ENCODE peak calls at places on chromosomes 3 and 15, in six cellular contexts. One of them, this sample, is unnamed.
A peak's percentile ranks its signal among the peaks of the same experiment; 100 is the strongest.

GRCh38 chr3:140771030-140771677 is 93.3 kb downstream of the TRIM42 start:
- DNase-seq in effector memory CD4-positive, alpha-beta T cell: no peak
- DNase-seq in B cell: no peak
- DNase-seq in Calu3: no peak
- DNase-seq in stimulated activated effector memory CD8-positive, alpha-beta T cell treated with anti-CD3 and anti-CD28 coated beads, Interleukin-12 subunit alpha, Interleukin-12 subunit beta, amount 100 ng/mL, for 72 hours: no peak
- DNase-seq in left colon: no peak
- DNase-seq in this sample: no peak

GRCh38 chr15:58057559-58057958 is 8.0 kb downstream of the ALDH1A2 start:
- DNase-seq in effector memory CD4-positive, alpha-beta T cell: no peak
- DNase-seq in B cell: no peak
- DNase-seq in Calu3: peak; percentile 36
- DNase-seq in stimulated activated effector memory CD8-positive, alpha-beta T cell treated with anti-CD3 and anti-CD28 coated beads, Interleukin-12 subunit alpha, Interleukin-12 subunit beta, amount 100 ng/mL, for 72 hours: no peak
- DNase-seq in left colon: no peak
- DNase-seq in this sample: no peak

GRCh38 chr3:192170031-192170430 is 557.3 kb downstream of the FGF12 start:
- DNase-seq in effector memory CD4-positive, alpha-beta T cell: no peak
- DNase-seq in B cell: no peak
- DNase-seq in Calu3: no peak
- DNase-seq in stimulated activated effector memory CD8-positive, alpha-beta T cell treated with anti-CD3 and anti-CD28 coated beads, Interleukin-12 subunit alpha, Interleukin-12 subunit beta, amount 100 ng/mL, for 72 hours: no peak
- DNase-seq in left colon: no peak
- DNase-seq in this sample: no peak

GRCh38 chr3:139944256-139944910 is 9.4 kb downstream of the CLSTN2 start:
- DNase-seq in effector memory CD4-positive, alpha-beta T cell: no peak
- DNase-seq in B cell: no peak
- DNase-seq in Calu3: no peak
- DNase-seq in stimulated activated effector memory CD8-positive, alpha-beta T cell treated with anti-CD3 and anti-CD28 coated beads, Interleukin-12 subunit alpha, Interleukin-12 subunit beta, amount 100 ng/mL, for 72 hours: no peak
- DNase-seq in left colon: no peak
- DNase-seq in this sample: no peak

GRCh38 chr3:62653806-62654205 is 221.4 kb downstream of the CADPS start:
- DNase-seq in effector memory CD4-positive, alpha-beta T cell: no peak
- DNase-seq in B cell: no peak
- DNase-seq in Calu3: no peak
- DNase-seq in stimulated activated effector memory CD8-positive, alpha-beta T cell treated with anti-CD3 and anti-CD28 coated beads, Interleukin-12 subunit alpha, Interleukin-12 subunit beta, amount 100 ng/mL, for 72 hours: no peak
- DNase-seq in left colon: no peak
- DNase-seq in this sample: no peak

GRCh38 chr3:42019144-42019952 is 57.4 kb upstream of the ULK4 start:
- DNase-seq in effector memory CD4-positive, alpha-beta T cell: no peak
- DNase-seq in B cell: no peak
- DNase-seq in Calu3: no peak
- DNase-seq in stimulated activated effector memory CD8-positive, alpha-beta T cell treated with anti-CD3 and anti-CD28 coated beads, Interleukin-12 subunit alpha, Interleukin-12 subunit beta, amount 100 ng/mL, for 72 hours: no peak
- DNase-seq in left colon: peak; percentile 38
- DNase-seq in this sample: no peak

GRCh38 chr3:37981348-37981664 is 9.3 kb upstream of the VILL start:
- DNase-seq in effector memory CD4-positive, alpha-beta T cell: no peak
- DNase-seq in B cell: no peak
- DNase-seq in Calu3: peak; percentile 61
- DNase-seq in stimulated activated effector memory CD8-positive, alpha-beta T cell treated with anti-CD3 and anti-CD28 coated beads, Interleukin-12 subunit alpha, Interleukin-12 subunit beta, amount 100 ng/mL, for 72 hours: no peak
- DNase-seq in left colon: peak; percentile 2
- DNase-seq in this sample: no peak

GRCh38 chr15:69244798-69245197 is 53.9 kb upstream of the PAQR5 start:
- DNase-seq in effector memory CD4-positive, alpha-beta T cell: no peak
- DNase-seq in B cell: no peak
- DNase-seq in Calu3: no peak
- DNase-seq in stimulated activated effector memory CD8-positive, alpha-beta T cell treated with anti-CD3 and anti-CD28 coated beads, Interleukin-12 subunit alpha, Interleukin-12 subunit beta, amount 100 ng/mL, for 72 hours: no peak
- DNase-seq in left colon: no peak
- DNase-seq in this sample: no peak

GRCh38 chr3:56591256-56591655 is 34.3 kb downstream of the CCDC66 start:
- DNase-seq in effector memory CD4-positive, alpha-beta T cell: no peak
- DNase-seq in B cell: no peak
- DNase-seq in Calu3: no peak
- DNase-seq in stimulated activated effector memory CD8-positive, alpha-beta T cell treated with anti-CD3 and anti-CD28 coated beads, Interleukin-12 subunit alpha, Interleukin-12 subunit beta, amount 100 ng/mL, for 72 hours: no peak
- DNase-seq in left colon: no peak
- DNase-seq in this sample: no peak

GRCh38 chr3:71395470-71395869 is 188.1 kb downstream of the FOXP1 start:
- DNase-seq in effector memory CD4-positive, alpha-beta T cell: no peak
- DNase-seq in B cell: no peak
- DNase-seq in Calu3: no peak
- DNase-seq in stimulated activated effector memory CD8-positive, alpha-beta T cell treated with anti-CD3 and anti-CD28 coated beads, Interleukin-12 subunit alpha, Interleukin-12 subunit beta, amount 100 ng/mL, for 72 hours: no peak
- DNase-seq in left colon: no peak
- DNase-seq in this sample: no peak

GRCh38 chr15:52790166-52790708 is at the start of gene ONECUT1:
- DNase-seq in effector memory CD4-positive, alpha-beta T cell: peak; percentile 18
- DNase-seq in B cell: no peak
- DNase-seq in Calu3: peak; percentile 73
- DNase-seq in stimulated activated effector memory CD8-positive, alpha-beta T cell treated with anti-CD3 and anti-CD28 coated beads, Interleukin-12 subunit alpha, Interleukin-12 subunit beta, amount 100 ng/mL, for 72 hours: peak; percentile 54
- DNase-seq in left colon: peak; percentile 58
- DNase-seq in this sample: peak; percentile 35

GRCh38 chr3:184496933-184497332 is 64.7 kb upstream of the EPHB3 start:
- DNase-seq in effector memory CD4-positive, alpha-beta T cell: no peak
- DNase-seq in B cell: no peak
- DNase-seq in Calu3: no peak
- DNase-seq in stimulated activated effector memory CD8-positive, alpha-beta T cell treated with anti-CD3 and anti-CD28 coated beads, Interleukin-12 subunit alpha, Interleukin-12 subunit beta, amount 100 ng/mL, for 72 hours: no peak
- DNase-seq in left colon: no peak
- DNase-seq in this sample: no peak

GRCh38 chr3:25870452-25870851 is 80.6 kb downstream of the OXSM start:
- DNase-seq in effector memory CD4-positive, alpha-beta T cell: no peak
- DNase-seq in B cell: no peak
- DNase-seq in Calu3: no peak
- DNase-seq in stimulated activated effector memory CD8-positive, alpha-beta T cell treated with anti-CD3 and anti-CD28 coated beads, Interleukin-12 subunit alpha, Interleukin-12 subunit beta, amount 100 ng/mL, for 72 hours: no peak
- DNase-seq in left colon: no peak
- DNase-seq in this sample: no peak

GRCh38 chr15:49696441-49696840 is 75.6 kb downstream of the DTWD1 start:
- DNase-seq in effector memory CD4-positive, alpha-beta T cell: no peak
- DNase-seq in B cell: no peak
- DNase-seq in Calu3: no peak
- DNase-seq in stimulated activated effector memory CD8-positive, alpha-beta T cell treated with anti-CD3 and anti-CD28 coated beads, Interleukin-12 subunit alpha, Interleukin-12 subunit beta, amount 100 ng/mL, for 72 hours: no peak
- DNase-seq in left colon: no peak
- DNase-seq in this sample: no peak

GRCh38 chr15:66306381-66306780 is 13.0 kb downstream of the DIS3L start:
- DNase-seq in effector memory CD4-positive, alpha-beta T cell: no peak
- DNase-seq in B cell: no peak
- DNase-seq in Calu3: no peak
- DNase-seq in stimulated activated effector memory CD8-positive, alpha-beta T cell treated with anti-CD3 and anti-CD28 coated beads, Interleukin-12 subunit alpha, Interleukin-12 subunit beta, amount 100 ng/mL, for 72 hours: no peak
- DNase-seq in left colon: no peak
- DNase-seq in this sample: no peak

GRCh38 chr3:162643245-162643644 is 1146.6 kb downstream of the OTOL1 start:
- DNase-seq in effector memory CD4-positive, alpha-beta T cell: no peak
- DNase-seq in B cell: no peak
- DNase-seq in Calu3: no peak
- DNase-seq in stimulated activated effector memory CD8-positive, alpha-beta T cell treated with anti-CD3 and anti-CD28 coated beads, Interleukin-12 subunit alpha, Interleukin-12 subunit beta, amount 100 ng/mL, for 72 hours: no peak
- DNase-seq in left colon: no peak
- DNase-seq in this sample: no peak

GRCh38 chr15:82047493-82048446 is 2.0 kb upstream of the MEX3B start:
- DNase-seq in effector memory CD4-positive, alpha-beta T cell: no peak
- DNase-seq in B cell: no peak
- DNase-seq in Calu3: no peak
- DNase-seq in stimulated activated effector memory CD8-positive, alpha-beta T cell treated with anti-CD3 and anti-CD28 coated beads, Interleukin-12 subunit alpha, Interleukin-12 subunit beta, amount 100 ng/mL, for 72 hours: no peak
- DNase-seq in left colon: no peak
- DNase-seq in this sample: no peak